ENCODE peak calls at places on chromosomes 1 and 21, in five cellular contexts. One of them, this sample, is unnamed.

GRCh38 chr1:228838717-228839500 is 103.6 kb downstream of the RHOU start:
- DNase-seq in esophagus squamous epithelium: no peak
- DNase-seq in CD8-positive, alpha-beta memory T cell: no peak
- DNase-seq in colonic mucosa: no peak
- DNase-seq in right lobe of liver: no peak
- DNase-seq in this sample: no peak

GRCh38 chr1:193794239-193794638 is 607.8 kb upstream of the B3GALT2 start:
- DNase-seq in esophagus squamous epithelium: no peak
- DNase-seq in CD8-positive, alpha-beta memory T cell: no peak
- DNase-seq in colonic mucosa: no peak
- DNase-seq in right lobe of liver: no peak
- DNase-seq in this sample: no peak

GRCh38 chr1:11281518-11282331 is 8.7 kb downstream of the UBIAD1 start:
- DNase-seq in esophagus squamous epithelium: no peak
- DNase-seq in CD8-positive, alpha-beta memory T cell: no peak
- DNase-seq in colonic mucosa: no peak
- DNase-seq in right lobe of liver: no peak
- DNase-seq in this sample: no peak

GRCh38 chr1:145962157-145963102 is 1.9 kb downstream of the ANKRD34A start:
- DNase-seq in esophagus squamous epithelium: no peak
- DNase-seq in CD8-positive, alpha-beta memory T cell: no peak
- DNase-seq in colonic mucosa: no peak
- DNase-seq in right lobe of liver: peak
- DNase-seq in this sample: no peak

GRCh38 chr21:44329086-44329889 is 9.9 kb downstream of the CFAP410 start:
- DNase-seq in esophagus squamous epithelium: no peak
- DNase-seq in CD8-positive, alpha-beta memory T cell: no peak
- DNase-seq in colonic mucosa: no peak
- DNase-seq in right lobe of liver: no peak
- DNase-seq in this sample: no peak

GRCh38 chr1:230679854-230680253 is 34.1 kb downstream of the AGT start:
- DNase-seq in esophagus squamous epithelium: no peak
- DNase-seq in CD8-positive, alpha-beta memory T cell: no peak
- DNase-seq in colonic mucosa: no peak
- DNase-seq in right lobe of liver: no peak
- DNase-seq in this sample: no peak

GRCh38 chr1:4771267-4771666 is 116.9 kb downstream of the AJAP1 start:
- DNase-seq in esophagus squamous epithelium: no peak
- DNase-seq in CD8-positive, alpha-beta memory T cell: no peak
- DNase-seq in colonic mucosa: no peak
- DNase-seq in right lobe of liver: no peak
- DNase-seq in this sample: no peak

GRCh38 chr1:205925730-205926129 is 17.5 kb downstream of the SLC26A9 start:
- DNase-seq in esophagus squamous epithelium: no peak
- DNase-seq in CD8-positive, alpha-beta memory T cell: no peak
- DNase-seq in colonic mucosa: no peak
- DNase-seq in right lobe of liver: no peak
- DNase-seq in this sample: no peak

GRCh38 chr1:94541175-94542087 is at the start of gene F3:
- DNase-seq in esophagus squamous epithelium: peak
- DNase-seq in CD8-positive, alpha-beta memory T cell: peak
- DNase-seq in colonic mucosa: peak
- DNase-seq in right lobe of liver: peak
- DNase-seq in this sample: peak

GRCh38 chr1:18923721-18924610 is 21.6 kb upstream of the ALDH4A1 start:
- DNase-seq in esophagus squamous epithelium: no peak
- DNase-seq in CD8-positive, alpha-beta memory T cell: peak
- DNase-seq in colonic mucosa: no peak
- DNase-seq in right lobe of liver: no peak
- DNase-seq in this sample: no peak

GRCh38 chr1:31040038-31040437 is 25.5 kb downstream of the PUM1 start:
- DNase-seq in esophagus squamous epithelium: no peak
- DNase-seq in CD8-positive, alpha-beta memory T cell: no peak
- DNase-seq in colonic mucosa: no peak
- DNase-seq in right lobe of liver: no peak
- DNase-seq in this sample: no peak

GRCh38 chr1:156102634-156103511 is 11.6 kb upstream of the LMNA start:
- DNase-seq in esophagus squamous epithelium: no peak
- DNase-seq in CD8-positive, alpha-beta memory T cell: no peak
- DNase-seq in colonic mucosa: peak
- DNase-seq in right lobe of liver: no peak
- DNase-seq in this sample: no peak

GRCh38 chr1:207824691-207825090 is 72.8 kb downstream of the CD46 start:
- DNase-seq in esophagus squamous epithelium: no peak
- DNase-seq in CD8-positive, alpha-beta memory T cell: no peak
- DNase-seq in colonic mucosa: no peak
- DNase-seq in right lobe of liver: no peak
- DNase-seq in this sample: no peak

GRCh38 chr1:207827488-207827830 is 75.6 kb downstream of the CD46 start:
- DNase-seq in esophagus squamous epithelium: no peak
- DNase-seq in CD8-positive, alpha-beta memory T cell: no peak
- DNase-seq in colonic mucosa: no peak
- DNase-seq in right lobe of liver: no peak
- DNase-seq in this sample: no peak

GRCh38 chr1:207826557-207827487 is 75.0 kb downstream of the CD46 start:
- DNase-seq in esophagus squamous epithelium: no peak
- DNase-seq in CD8-positive, alpha-beta memory T cell: no peak
- DNase-seq in colonic mucosa: peak
- DNase-seq in right lobe of liver: peak
- DNase-seq in this sample: no peak

GRCh38 chr1:207825296-207825695 is 73.4 kb downstream of the CD46 start:
- DNase-seq in esophagus squamous epithelium: no peak
- DNase-seq in CD8-positive, alpha-beta memory T cell: no peak
- DNase-seq in colonic mucosa: no peak
- DNase-seq in right lobe of liver: no peak
- DNase-seq in this sample: no peak

GRCh38 chr1:207825719-207826556 is 74.1 kb downstream of the CD46 start:
- DNase-seq in esophagus squamous epithelium: peak
- DNase-seq in CD8-positive, alpha-beta memory T cell: peak
- DNase-seq in colonic mucosa: peak
- DNase-seq in right lobe of liver: peak
- DNase-seq in this sample: no peak
- H3K4me3 ChIP-seq in esophagus squamous epithelium: peak
- H3K4me3 ChIP-seq in CD8-positive, alpha-beta memory T cell: peak
- H3K4me3 ChIP-seq in colonic mucosa: peak
- H3K4me3 ChIP-seq in right lobe of liver: peak
- H3K4me3 ChIP-seq in this sample: no peak

GRCh38 chr1:67735806-67736627 is 51.0 kb downstream of the GADD45A start:
- DNase-seq in esophagus squamous epithelium: peak
- DNase-seq in CD8-positive, alpha-beta memory T cell: peak
- DNase-seq in colonic mucosa: peak
- DNase-seq in right lobe of liver: peak
- DNase-seq in this sample: peak
- H3K4me3 ChIP-seq in esophagus squamous epithelium: no peak
- H3K4me3 ChIP-seq in CD8-positive, alpha-beta memory T cell: peak
- H3K4me3 ChIP-seq in colonic mucosa: no peak
- H3K4me3 ChIP-seq in right lobe of liver: no peak
- H3K4me3 ChIP-seq in this sample: no peak

GRCh38 chr1:67687198-67687545 is 2.2 kb downstream of the GADD45A start:
- DNase-seq in esophagus squamous epithelium: no peak
- DNase-seq in CD8-positive, alpha-beta memory T cell: no peak
- DNase-seq in colonic mucosa: no peak
- DNase-seq in right lobe of liver: no peak
- DNase-seq in this sample: no peak

GRCh38 chr1:67688526-67689219 is 3.7 kb downstream of the GADD45A start:
- DNase-seq in esophagus squamous epithelium: no peak
- DNase-seq in CD8-positive, alpha-beta memory T cell: no peak
- DNase-seq in colonic mucosa: no peak
- DNase-seq in right lobe of liver: no peak
- DNase-seq in this sample: no peak

GRCh38 chr1:67686272-67687197 is 1.5 kb downstream of the GADD45A start:
- DNase-seq in esophagus squamous epithelium: no peak
- DNase-seq in CD8-positive, alpha-beta memory T cell: peak
- DNase-seq in colonic mucosa: peak
- DNase-seq in right lobe of liver: peak
- DNase-seq in this sample: no peak

GRCh38 chr1:67689267-67690017 is 4.4 kb downstream of the GADD45A start:
- DNase-seq in esophagus squamous epithelium: no peak
- DNase-seq in CD8-positive, alpha-beta memory T cell: no peak
- DNase-seq in colonic mucosa: no peak
- DNase-seq in right lobe of liver: no peak
- DNase-seq in this sample: no peak

GRCh38 chr1:67687649-67688048 is 2.6 kb downstream of the GADD45A start:
- DNase-seq in esophagus squamous epithelium: no peak
- DNase-seq in CD8-positive, alpha-beta memory T cell: no peak
- DNase-seq in colonic mucosa: no peak
- DNase-seq in right lobe of liver: no peak
- DNase-seq in this sample: no peak
- H3K4me3 ChIP-seq in esophagus squamous epithelium: peak
- H3K4me3 ChIP-seq in CD8-positive, alpha-beta memory T cell: no peak
- H3K4me3 ChIP-seq in colonic mucosa: no peak
- H3K4me3 ChIP-seq in right lobe of liver: no peak
- H3K4me3 ChIP-seq in this sample: no peak

DNA sequence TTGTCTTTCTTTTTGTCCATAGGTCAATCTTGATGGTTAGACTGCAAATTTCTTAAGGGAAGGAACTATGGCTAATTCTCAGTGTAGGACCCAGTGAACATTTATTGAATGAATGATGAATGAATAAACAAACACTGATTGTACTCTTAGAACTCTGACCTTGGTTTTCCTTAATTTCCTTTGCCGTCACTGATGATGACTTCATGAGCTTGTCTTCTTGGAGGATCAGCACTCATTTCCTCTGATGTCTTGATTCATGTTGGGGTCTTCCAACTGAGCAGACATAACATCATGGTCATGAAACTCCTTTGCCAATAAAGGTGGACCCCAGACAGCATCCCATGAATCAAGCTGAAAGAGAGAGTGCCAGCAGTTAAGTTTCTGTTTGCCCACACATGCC is 96.3 kb downstream of the PLPP3 start:
- DNase-seq in esophagus squamous epithelium: no peak
- DNase-seq in CD8-positive, alpha-beta memory T cell: no peak
- DNase-seq in colonic mucosa: no peak
- DNase-seq in right lobe of liver: no peak
- DNase-seq in this sample: no peak
- H3K4me3 ChIP-seq in esophagus squamous epithelium: no peak
- H3K4me3 ChIP-seq in CD8-positive, alpha-beta memory T cell: no peak
- H3K4me3 ChIP-seq in colonic mucosa: no peak
- H3K4me3 ChIP-seq in right lobe of liver: no peak
- H3K4me3 ChIP-seq in this sample: no peak

DNA sequence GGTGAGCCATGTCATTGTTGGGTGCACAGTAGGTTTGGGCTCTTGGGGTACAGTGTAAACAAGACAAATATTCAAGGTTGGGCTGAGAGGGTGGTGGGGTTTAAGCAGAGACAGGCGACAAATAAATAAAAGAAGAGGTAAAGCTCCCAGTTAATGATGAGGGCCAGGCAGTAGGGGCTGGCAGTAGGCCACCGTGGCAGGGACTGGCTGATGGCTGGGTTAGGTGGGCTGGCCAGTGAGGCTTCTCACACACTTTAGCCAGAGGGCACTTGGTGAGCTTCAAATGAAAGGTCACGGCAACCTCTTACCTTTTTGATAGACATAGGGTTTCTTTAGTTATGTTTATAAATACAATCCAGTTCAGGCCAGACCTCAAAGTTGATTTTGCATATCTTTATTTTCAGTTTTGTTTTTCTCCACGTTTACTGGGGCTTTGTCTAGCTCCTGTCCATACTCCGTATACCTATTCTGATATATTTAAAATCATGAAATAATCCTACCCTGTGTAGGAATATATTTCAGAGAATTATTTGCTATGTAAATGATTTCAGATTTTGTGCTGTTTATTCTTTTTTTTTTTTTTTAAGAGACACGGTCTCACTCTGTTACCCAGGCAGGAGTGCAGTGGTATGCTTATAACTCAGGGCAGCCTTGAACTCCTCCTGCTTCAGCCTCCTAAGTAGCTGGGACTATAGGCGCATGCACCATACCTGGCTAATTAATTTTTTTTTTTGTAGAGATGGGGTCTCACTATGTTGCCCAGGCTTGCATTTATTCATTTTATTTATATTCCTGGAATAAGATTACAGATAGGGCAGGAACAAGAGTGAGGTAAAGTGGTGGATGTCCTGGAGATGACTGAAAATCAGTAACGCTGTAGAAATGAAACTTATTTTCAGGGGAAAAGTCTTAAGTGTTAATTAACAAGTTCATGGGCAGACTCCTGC is 122.7 kb downstream of the RYR2 start:
- DNase-seq in esophagus squamous epithelium: no peak
- DNase-seq in CD8-positive, alpha-beta memory T cell: no peak
- DNase-seq in colonic mucosa: no peak
- DNase-seq in right lobe of liver: no peak
- DNase-seq in this sample: no peak
- H3K4me3 ChIP-seq in esophagus squamous epithelium: no peak
- H3K4me3 ChIP-seq in CD8-positive, alpha-beta memory T cell: no peak
- H3K4me3 ChIP-seq in colonic mucosa: no peak
- H3K4me3 ChIP-seq in right lobe of liver: no peak
- H3K4me3 ChIP-seq in this sample: no peak

GRCh38 chr1:212721388-212722247 is 22.0 kb upstream of the BATF3 start:
- DNase-seq in esophagus squamous epithelium: no peak
- DNase-seq in CD8-positive, alpha-beta memory T cell: no peak
- DNase-seq in colonic mucosa: no peak
- DNase-seq in right lobe of liver: no peak
- DNase-seq in this sample: no peak
- H3K4me3 ChIP-seq in esophagus squamous epithelium: no peak
- H3K4me3 ChIP-seq in CD8-positive, alpha-beta memory T cell: no peak
- H3K4me3 ChIP-seq in colonic mucosa: no peak
- H3K4me3 ChIP-seq in right lobe of liver: no peak
- H3K4me3 ChIP-seq in this sample: no peak

GRCh38 chr1:32741417-32742131 is 39.0 kb upstream of the SYNC start:
- DNase-seq in esophagus squamous epithelium: no peak
- DNase-seq in CD8-positive, alpha-beta memory T cell: no peak
- DNase-seq in colonic mucosa: peak
- DNase-seq in right lobe of liver: peak
- DNase-seq in this sample: no peak

GRCh38 chr1:32744063-32744410 is 41.5 kb upstream of the SYNC start:
- DNase-seq in esophagus squamous epithelium: no peak
- DNase-seq in CD8-positive, alpha-beta memory T cell: no peak
- DNase-seq in colonic mucosa: no peak
- DNase-seq in right lobe of liver: no peak
- DNase-seq in this sample: no peak

GRCh38 chr1:32743380-32744062 is 41.0 kb upstream of the SYNC start:
- DNase-seq in esophagus squamous epithelium: no peak
- DNase-seq in CD8-positive, alpha-beta memory T cell: no peak
- DNase-seq in colonic mucosa: no peak
- DNase-seq in right lobe of liver: no peak
- DNase-seq in this sample: no peak

GRCh38 chr1:32742132-32742947 is 39.8 kb upstream of the SYNC start:
- DNase-seq in esophagus squamous epithelium: no peak
- DNase-seq in CD8-positive, alpha-beta memory T cell: no peak
- DNase-seq in colonic mucosa: peak
- DNase-seq in right lobe of liver: peak
- DNase-seq in this sample: no peak

DNA sequence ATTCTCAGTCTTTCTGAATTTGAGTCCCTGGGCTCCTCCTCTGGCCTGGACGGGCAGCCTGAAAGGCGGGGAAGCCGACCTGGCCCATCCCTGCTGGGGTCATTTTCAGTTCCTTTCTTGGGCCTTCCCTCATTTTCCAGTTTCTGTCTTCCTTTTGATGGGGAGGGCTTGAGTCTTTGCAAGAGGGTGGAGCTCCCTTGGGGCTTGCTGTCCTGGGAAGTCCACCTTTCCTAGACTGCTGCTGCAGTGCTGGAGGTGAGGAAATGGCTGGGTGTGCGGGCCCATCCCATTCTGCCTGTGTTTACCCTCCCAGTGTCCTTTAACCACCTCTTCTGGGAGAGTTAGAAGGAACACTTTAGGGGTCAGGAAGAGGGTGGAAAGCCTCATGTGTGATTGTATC is 40.4 kb upstream of the SYNC start:
- DNase-seq in esophagus squamous epithelium: no peak
- DNase-seq in CD8-positive, alpha-beta memory T cell: no peak
- DNase-seq in colonic mucosa: peak
- DNase-seq in right lobe of liver: no peak
- DNase-seq in this sample: no peak
- H3K4me3 ChIP-seq in esophagus squamous epithelium: peak
- H3K4me3 ChIP-seq in CD8-positive, alpha-beta memory T cell: no peak
- H3K4me3 ChIP-seq in colonic mucosa: peak
- H3K4me3 ChIP-seq in right lobe of liver: peak
- H3K4me3 ChIP-seq in this sample: no peak

This sample was measured in Jurkat, Clone E6-1.